ENCODE peak calls at places on chromosomes 3 and 15, in ten cellular contexts. F is PC-9, G is GM23338, T is cardiac muscle cell, W is ovary, Z is thoracic aorta, D is Caco-2, V is IMR-90, P is brain microvascular endothelial cell, I is heart left ventricle. A is an unnamed sample.

GRCh38 chr15:60389261-60390077 is 8.3 kb downstream of the ANXA2 start:
- DNase-seq in W (no peak), D (no peak), G (no peak), V (no peak), T (no peak), F (no peak), P (no peak), Z (no peak), I (no peak), A (no peak)

GRCh38 chr3:82954486-82954885 is 1193.0 kb upstream of the GBE1 start:
- DNase-seq in F (no peak), G (no peak), W (no peak), I (no peak), V (no peak), Z (no peak), T (no peak), D (no peak), P (no peak), A (no peak)

GRCh38 chr3:35523838-35524237 is 115.5 kb upstream of the ARPP21 start:
- DNase-seq in W (no peak), V (no peak), P (peak; percentile 43), Z (no peak), T (peak; percentile 41), D (peak; percentile 4), I (no peak), F (no peak), G (no peak), A (no peak)

GRCh38 chr15:96002890-96003859 is 327.3 kb upstream of the NR2F2 start:
- DNase-seq in P (no peak), I (no peak), W (no peak), G (no peak), Z (no peak), V (no peak), D (no peak), F (no peak), T (no peak), A (no peak)

GRCh38 chr3:71652786-71653419 is 69.4 kb upstream of the FOXP1 start:
- DNase-seq in D (peak; percentile 49), V (peak; percentile 72), G (peak; percentile 68), W (peak; percentile 33), T (peak; percentile 79), P (peak; percentile 61), I (no peak), F (no peak), Z (no peak), A (no peak)

GRCh38 chr3:55935241-55935640 is 448.1 kb upstream of the WNT5A start:
- DNase-seq in D (no peak), I (no peak), T (no peak), Z (no peak), W (no peak), V (no peak), F (no peak), P (no peak), G (no peak), A (no peak)

GRCh38 chr3:81684739-81685395 is 76.6 kb downstream of the GBE1 start:
- DNase-seq in V (peak; percentile 27), T (peak; percentile 33), F (no peak), W (no peak), Z (no peak), G (no peak), I (no peak), D (no peak), P (peak; percentile 32), A (no peak)

GRCh38 chr3:32321095-32321835 is 70.4 kb upstream of the CMTM7 start:
- DNase-seq in V (no peak), G (peak; percentile 76), T (no peak), D (no peak), F (no peak), I (no peak), W (no peak), P (peak; percentile 62), Z (no peak), A (no peak)

GRCh38 chr3:71076361-71076997 is 507.0 kb downstream of the FOXP1 start:
- DNase-seq in T (peak; percentile 49), V (peak; percentile 77), D (no peak), F (no peak), Z (no peak), G (no peak), I (no peak), P (no peak), W (no peak), A (no peak)

GRCh38 chr3:176755552-176755951 is 441.7 kb downstream of the TBL1XR1 start:
- DNase-seq in Z (no peak), G (no peak), P (no peak), W (no peak), T (no peak), V (no peak), D (no peak), F (no peak), I (no peak), A (no peak)

GRCh38 chr3:13655074-13655913 is 106.4 kb downstream of the FBLN2 start:
- DNase-seq in P (no peak), D (peak; percentile 82), W (peak; percentile 49), T (peak; percentile 64), G (peak; percentile 88), Z (no peak), I (peak; percentile 44), F (peak; percentile 65), V (peak; percentile 18), A (no peak)

GRCh38 chr3:4757056-4757948 is 221.9 kb upstream of the BHLHE40 start:
- DNase-seq in G (no peak), D (no peak), F (no peak), I (no peak), W (no peak), V (no peak), Z (no peak), P (no peak), T (no peak), A (no peak)

GRCh38 chr15:38486946-38487345 is 33.0 kb downstream of the FAM98B start:
- DNase-seq in D (no peak), G (no peak), W (no peak), V (peak; percentile 58), F (no peak), T (no peak), P (no peak), Z (no peak), I (no peak), A (no peak)

GRCh38 chr15:33720952-33721351 is 247.3 kb upstream of the CHRM5 start:
- DNase-seq in D (no peak), G (no peak), P (peak; percentile 82), T (peak; percentile 50), I (no peak), F (no peak), Z (no peak), V (peak; percentile 84), W (no peak), A (no peak)

GRCh38 chr3:95088464-95088863 is 1025.6 kb downstream of the NSUN3 start:
- DNase-seq in F (no peak), G (peak; percentile 21), T (no peak), D (no peak), I (no peak), V (no peak), Z (no peak), P (no peak), W (no peak), A (no peak)

GRCh38 chr3:71083726-71084131 is 499.8 kb downstream of the FOXP1 start:
- DNase-seq in P (no peak), D (no peak), I (no peak), F (no peak), G (no peak), Z (no peak), V (no peak), T (no peak), W (no peak), A (no peak)

GRCh38 chr3:134295930-134296329 is 45.3 kb upstream of the RYK start:
- DNase-seq in D (no peak), P (no peak), Z (no peak), T (no peak), W (no peak), G (no peak), V (no peak), F (no peak), I (no peak), A (no peak)

GRCh38 chr3:126782554-126782953 is 78.5 kb downstream of the CHCHD6 start:
- DNase-seq in V (peak; percentile 87), D (peak; percentile 37), W (no peak), I (no peak), G (peak; percentile 19), P (peak; percentile 63), Z (no peak), T (peak; percentile 84), F (peak; percentile 86), A (no peak)

GRCh38 chr3:131329774-131330173 is 51.8 kb upstream of the NUDT16 start:
- DNase-seq in G (no peak), W (no peak), V (no peak), P (no peak), T (no peak), Z (no peak), I (no peak), F (no peak), D (no peak), A (no peak)
- H3K4me3 ChIP-seq in G (no peak overlapping the region), W (no peak overlapping the region), V (no peak overlapping the region), P (no peak overlapping the region), T (no peak overlapping the region), Z (no peak overlapping the region), I (no peak overlapping the region), F (no peak overlapping the region), D (no peak overlapping the region), A (no peak overlapping the region)

DNA sequence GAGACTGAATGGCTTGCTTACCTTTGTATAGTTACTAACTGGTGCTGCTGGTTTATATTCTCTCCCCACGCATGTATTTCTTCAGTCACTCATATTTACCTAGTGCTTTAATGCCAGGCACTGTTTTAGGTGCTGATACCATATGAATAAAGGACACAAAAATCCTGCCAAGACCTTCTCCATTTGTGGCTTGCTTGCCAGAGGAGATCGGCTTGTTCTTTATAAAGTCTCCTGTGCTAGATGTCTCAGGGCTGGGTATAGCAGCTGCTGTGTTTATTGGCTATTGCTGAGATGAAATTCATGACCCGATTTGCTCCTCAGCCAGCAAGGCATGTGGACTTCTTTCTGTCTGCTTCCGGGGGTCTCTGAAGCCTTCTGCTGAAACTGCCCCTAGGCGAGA is 46.5 kb downstream of the ST6GAL1 start:
- DNase-seq in Z (no peak), V (no peak), D (no peak), T (no peak), P (no peak), G (no peak), W (no peak), F (no peak), I (no peak), A (no peak)
- H3K4me3 ChIP-seq in Z (peak overlapping the region; percentile 54), V (no peak overlapping the region), D (no peak overlapping the region), T (no peak overlapping the region), P (no peak overlapping the region), G (no peak overlapping the region), W (no peak overlapping the region), F (no peak overlapping the region), I (peak overlapping the region; percentile 27), A (peak overlapping the region; percentile 3)

DNA sequence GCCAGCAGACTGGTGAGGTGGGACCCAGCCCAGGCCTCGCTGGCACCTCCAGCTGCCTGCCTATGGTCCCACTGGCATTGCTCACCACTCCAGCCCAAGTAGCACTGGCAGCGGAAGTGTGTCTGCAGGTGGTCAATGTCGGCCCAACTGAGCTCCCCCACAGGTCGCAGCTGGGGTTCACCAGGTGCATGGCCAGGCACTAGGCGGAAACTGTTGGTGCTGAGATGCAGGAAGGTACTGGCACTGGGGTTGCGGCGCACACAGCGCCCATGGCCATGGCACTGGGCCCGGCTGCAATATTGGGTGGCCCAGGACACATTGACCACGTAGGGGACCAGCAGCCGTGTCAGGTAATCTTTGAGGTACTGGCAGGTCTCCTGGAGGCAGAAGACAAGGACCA is 4.4 kb downstream of the HYAL2 start:
- DNase-seq in P (no peak), G (no peak), T (no peak), I (no peak), F (no peak), Z (no peak), W (no peak), D (no peak), V (no peak), A (no peak)
- H3K4me3 ChIP-seq in P (no peak overlapping the region), G (no peak overlapping the region), T (no peak overlapping the region), I (peak overlapping the region; percentile 86), F (no peak overlapping the region), Z (no peak overlapping the region), W (no peak overlapping the region), D (no peak overlapping the region), V (no peak overlapping the region), A (peak overlapping the region; percentile 93)

GRCh38 chr15:48285329-48286214 is 45.7 kb upstream of the DUT start:
- DNase-seq in D (peak; percentile 63), T (peak; percentile 84), F (peak; percentile 43), W (peak; percentile 23), V (peak; percentile 92), I (peak; percentile 41), P (peak; percentile 91), G (peak; percentile 93), Z (peak; percentile 36), A (no peak)
- H3K4me3 ChIP-seq in D (no peak overlapping the region), T (no peak overlapping the region), F (no peak overlapping the region), W (peak overlapping the region; percentile 15), V (no peak overlapping the region), I (peak overlapping the region; percentile 29), P (no peak overlapping the region), G (no peak overlapping the region), Z (peak overlapping the region; percentile 51), A (no peak overlapping the region)